ENCODE peak calls at places on chromosomes 11 and 22, in five cellular contexts. H, P, C, U and O are unnamed samples.

GRCh38 chr11:103923473-103923931 is 112.9 kb upstream of the DDI1 start:
- DNase-seq in H (peak), P (no peak), C (no peak), U (no peak), O (no peak)

GRCh38 chr11:30365793-30366517 is 43.1 kb downstream of the ARL14EP start:
- DNase-seq in H (no peak), P (no peak), C (no peak), U (no peak), O (no peak)

GRCh38 chr11:31437742-31438435 is 68.2 kb downstream of the DNAJC24 start:
- DNase-seq in H (no peak), P (peak), C (no peak), U (no peak), O (peak)

GRCh38 chr11:71326328-71326940 is 74.1 kb upstream of the SHANK2 start:
- DNase-seq in H (no peak), P (no peak), C (no peak), U (no peak), O (peak)

GRCh38 chr11:47716692-47717091 is 1.5 kb upstream of the AGBL2 start:
- DNase-seq in H (peak), P (no peak), C (no peak), U (no peak), O (no peak)

GRCh38 chr11:100849914-100850235 is 162.8 kb downstream of the ARHGAP42 start:
- DNase-seq in H (no peak), P (no peak), C (no peak), U (no peak), O (no peak)

GRCh38 chr11:60933416-60933815 is 9.2 kb downstream of the TMEM132A start:
- DNase-seq in H (no peak), P (no peak), C (no peak), U (no peak), O (peak)

GRCh38 chr11:74330065-74330858 is 18.8 kb upstream of the P4HA3 start:
- DNase-seq in H (no peak), P (peak), C (no peak), U (no peak), O (peak)

GRCh38 chr11:96899971-96900370 is 510.2 kb downstream of the JRKL start:
- DNase-seq in H (no peak), P (no peak), C (no peak), U (no peak), O (no peak)

GRCh38 chr11:58027341-58027740 is 3.4 kb upstream of the OR6Q1 start:
- DNase-seq in H (no peak), P (peak), C (no peak), U (peak), O (peak)

GRCh38 chr11:122037911-122038310 is 78.1 kb downstream of the BLID start:
- DNase-seq in H (no peak), P (no peak), C (no peak), U (no peak), O (no peak)

GRCh38 chr22:23533328-23533762 is 46.7 kb downstream of the IGLL1 start:
- DNase-seq in H (peak), P (peak), C (no peak), U (no peak), O (peak)

GRCh38 chr22:22210375-22210774 is 34.2 kb upstream of the VPREB1 start:
- DNase-seq in H (no peak), P (peak), C (peak), U (no peak), O (peak)

GRCh38 chr22:23403720-23404688 is 176.1 kb downstream of the IGLL1 start:
- DNase-seq in H (peak), P (no peak), C (no peak), U (no peak), O (peak)

GRCh38 chr11:94674005-94674491 is 94.1 kb upstream of the AMOTL1 start:
- DNase-seq in H (no peak), P (no peak), C (no peak), U (no peak), O (no peak)

GRCh38 chr11:77413850-77414249 is 60.0 kb downstream of the PAK1 start:
- DNase-seq in H (no peak), P (no peak), C (no peak), U (no peak), O (no peak)

GRCh38 chr11:77411238-77411637 is 62.7 kb downstream of the PAK1 start:
- DNase-seq in H (peak), P (peak), C (peak), U (no peak), O (peak)

GRCh38 chr11:77410076-77410827 is 63.6 kb downstream of the PAK1 start:
- DNase-seq in H (no peak), P (no peak), C (no peak), U (no peak), O (no peak)

GRCh38 chr11:77412814-77413213 is 61.1 kb downstream of the PAK1 start:
- DNase-seq in H (no peak), P (no peak), C (no peak), U (no peak), O (no peak)

DNA sequence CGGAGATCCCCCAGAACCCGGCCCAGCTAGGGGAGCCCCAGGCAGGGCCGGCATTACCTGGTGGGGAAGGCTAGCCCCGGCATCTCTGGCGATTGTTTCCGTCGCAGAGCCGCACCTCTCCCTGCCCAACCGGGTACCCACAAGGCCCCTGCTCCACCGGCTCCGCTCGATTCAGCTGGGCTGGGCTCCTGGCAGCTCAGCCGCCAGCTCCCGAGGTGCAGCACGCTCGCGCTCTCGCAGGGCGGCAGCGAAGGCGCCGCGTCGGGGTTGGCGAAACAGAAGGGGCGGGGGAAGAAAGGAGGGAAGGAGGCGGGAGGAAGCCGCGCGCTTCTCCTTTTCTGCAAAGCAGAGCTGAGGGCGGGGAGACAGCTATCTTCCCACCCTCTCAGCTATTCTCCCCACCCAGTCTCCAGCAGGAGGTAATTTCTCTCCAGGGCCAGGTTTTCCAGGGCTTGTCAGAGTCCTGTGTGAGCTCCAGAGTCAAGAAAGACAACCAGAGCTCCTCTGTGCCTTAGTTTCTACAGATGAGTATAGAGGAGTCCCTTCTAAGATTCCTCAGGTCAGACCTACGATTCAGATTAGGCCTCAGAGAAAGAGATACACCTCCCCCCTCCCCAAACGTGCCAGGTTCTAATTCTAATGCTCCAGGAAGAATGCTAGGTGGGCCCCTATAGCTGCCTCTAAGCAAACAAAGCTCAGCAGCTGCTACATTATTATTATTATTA is 62.0 kb downstream of the PAK1 start:
- DNase-seq in H (peak), P (peak), C (peak), U (peak), O (peak)
- TF ChIP-seq CTCF in H (no peak), P (peak), C (peak), U (no peak), O (no peak)

GRCh38 chr22:45090364-45090960 is 73.3 kb upstream of the NUP50 start:
- DNase-seq in H (peak), P (peak), C (no peak), U (no peak), O (peak)
- TF ChIP-seq CTCF in H (no peak), P (no peak), C (no peak), U (no peak), O (peak)

GRCh38 chr22:39291501-39291900 is 27.9 kb downstream of the RPL3 start:
- DNase-seq in H (no peak), P (no peak), C (no peak), U (no peak), O (peak)
- TF ChIP-seq CTCF in H (peak), P (peak), C (no peak), U (no peak), O (no peak)

GRCh38 chr11:118674094-118674460 is 5.4 kb downstream of the TREH start:
- DNase-seq in H (no peak), P (no peak), C (no peak), U (no peak), O (no peak)

GRCh38 chr11:118673361-118674093 is 5.9 kb downstream of the TREH start:
- DNase-seq in H (no peak), P (no peak), C (no peak), U (no peak), O (no peak)

GRCh38 chr11:118671254-118671653 is 8.2 kb downstream of the TREH start:
- DNase-seq in H (no peak), P (no peak), C (no peak), U (no peak), O (no peak)

GRCh38 chr11:118670063-118670462 is 9.4 kb downstream of the TREH start:
- DNase-seq in H (no peak), P (no peak), C (no peak), U (no peak), O (no peak)

GRCh38 chr11:118672865-118673264 is 6.6 kb downstream of the TREH start:
- DNase-seq in H (no peak), P (no peak), C (no peak), U (no peak), O (no peak)
- TF ChIP-seq CTCF in H (peak), P (no peak), C (no peak), U (no peak), O (peak)

DNA sequence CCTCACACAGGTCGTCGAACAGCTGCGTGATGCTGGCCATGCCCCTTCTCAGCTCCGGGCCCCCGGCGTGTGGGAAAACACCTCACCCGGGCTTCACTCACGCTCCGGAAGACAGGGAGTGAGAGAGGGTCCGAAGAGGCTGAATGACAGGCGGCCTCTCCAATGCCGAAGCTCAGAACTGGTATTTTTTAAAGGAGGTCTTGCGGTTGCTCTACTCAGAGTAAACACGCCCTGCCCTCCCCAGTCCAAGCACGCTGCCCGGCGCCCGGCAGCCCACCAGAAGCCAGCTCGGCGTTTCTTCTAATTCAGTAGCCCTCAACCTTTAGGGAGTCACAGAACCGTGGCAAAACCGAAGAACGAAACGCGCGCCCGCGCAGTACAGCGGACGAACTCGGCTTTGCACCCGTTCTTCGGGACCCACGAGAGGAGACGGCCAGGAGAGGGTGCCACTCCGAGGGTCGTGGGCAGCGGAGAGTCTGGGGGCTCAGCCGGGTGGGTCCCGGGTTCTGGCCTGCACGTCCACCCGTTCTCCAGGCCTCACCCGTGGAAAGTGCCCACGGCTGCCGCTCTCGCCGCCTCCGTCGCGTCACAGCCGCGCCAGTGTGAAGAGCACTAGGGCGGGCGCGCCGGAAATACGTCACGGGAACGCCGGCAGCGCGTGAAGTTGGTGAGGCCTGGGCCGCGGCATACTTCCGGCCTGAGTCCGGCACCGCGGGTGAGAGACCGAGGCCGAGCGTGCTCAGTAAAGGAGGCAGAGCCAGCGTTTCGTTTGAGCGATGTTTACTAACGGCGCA is at the start of gene TUBGCP6:
- DNase-seq in H (peak), P (peak), C (peak), U (peak), O (peak)
- TF ChIP-seq CTCF in H (peak), P (no peak), C (no peak), U (peak), O (no peak)

GRCh38 chr11:44566952-44567875 is 1.8 kb downstream of the CD82 start:
- DNase-seq in H (no peak), P (no peak), C (peak), U (no peak), O (no peak)
- TF ChIP-seq CTCF in H (peak), P (peak), C (no peak), U (no peak), O (peak)